ENCODE peak calls at places on chromosomes 12 and 14, in ten cellular contexts. R, X, D, F, K, Z, O, E, V and A are unnamed samples.

GRCh38 chr12:31562594-31563328 is 28.2 kb downstream of the DENND5B start:
- DNase-seq in K (no peak), F (no peak), R (no peak), V (no peak), E (no peak), X (no peak), D (no peak), Z (no peak), O (no peak), A (no peak)

GRCh38 chr12:120090211-120090610 is 26.3 kb downstream of the RAB35 start:
- DNase-seq in Z (no peak), F (no peak), X (peak), E (no peak), D (no peak), O (no peak), K (no peak), R (no peak), V (no peak), A (no peak)

GRCh38 chr12:108712164-108712924 is 19.0 kb downstream of the CORO1C start:
- DNase-seq in X (no peak), E (no peak), Z (no peak), F (no peak), K (no peak), R (no peak), D (no peak), V (no peak), O (no peak), A (no peak)

GRCh38 chr12:82968644-82969339 is 282.1 kb downstream of the TMTC2 start:
- DNase-seq in X (no peak), Z (no peak), F (no peak), D (peak), V (no peak), K (no peak), O (no peak), R (no peak), E (no peak), A (no peak)

GRCh38 chr12:23640754-23641153 is 308.7 kb downstream of the SOX5 start:
- DNase-seq in O (no peak), E (no peak), R (no peak), D (no peak), X (no peak), F (no peak), V (no peak), Z (no peak), K (no peak), A (no peak)

GRCh38 chr14:56224691-56225681 is 106.8 kb downstream of the PELI2 start:
- DNase-seq in R (no peak), X (no peak), F (no peak), D (no peak), E (no peak), K (no peak), V (peak), Z (no peak), O (no peak), A (no peak)

GRCh38 chr12:76462668-76463224 is 96.8 kb downstream of the OSBPL8 start:
- DNase-seq in X (no peak), D (peak), R (peak), V (no peak), Z (no peak), F (no peak), K (no peak), O (no peak), E (no peak), A (no peak)

GRCh38 chr12:105705765-105706164 is 375.3 kb downstream of the C12orf75 start:
- DNase-seq in F (peak), O (peak), E (peak), R (peak), X (no peak), Z (no peak), K (peak), D (peak), V (peak), A (peak)

GRCh38 chr12:27293463-27293862 is 39.2 kb upstream of the BMAL2 start:
- DNase-seq in E (no peak), D (peak), F (no peak), R (peak), Z (no peak), X (no peak), K (no peak), O (no peak), V (no peak), A (peak)

GRCh38 chr12:47797432-47797831 is 22.3 kb downstream of the HDAC7 start:
- DNase-seq in V (no peak), R (no peak), F (no peak), X (no peak), Z (no peak), K (no peak), D (no peak), O (no peak), E (no peak), A (no peak)

GRCh38 chr14:33774161-33774560 is 176.7 kb downstream of the EGLN3 start:
- DNase-seq in D (no peak), F (no peak), K (no peak), O (no peak), Z (no peak), X (no peak), E (no peak), R (no peak), V (no peak), A (no peak)

GRCh38 chr12:87953257-87953860 is 75.8 kb downstream of the C12orf50 start:
- DNase-seq in K (peak), X (no peak), O (no peak), R (peak), F (peak), V (peak), D (peak), E (no peak), Z (no peak), A (peak)

GRCh38 chr14:50523271-50524041 is 8.9 kb downstream of the MAP4K5 start:
- DNase-seq in O (no peak), R (no peak), D (no peak), X (no peak), V (no peak), F (no peak), Z (no peak), E (no peak), K (no peak), A (no peak)

GRCh38 chr14:94543450-94544123 is 17.7 kb upstream of the SERPINA4 start:
- DNase-seq in Z (no peak), E (peak), O (peak), X (no peak), D (no peak), V (no peak), R (no peak), F (no peak), K (no peak), A (no peak)

GRCh38 chr14:93234798-93235197 is 27.7 kb downstream of the UBR7 start:
- DNase-seq in V (no peak), D (peak), K (no peak), X (no peak), O (no peak), R (peak), F (no peak), E (no peak), Z (no peak), A (no peak)

GRCh38 chr12:103748002-103748401 is 93.0 kb downstream of the NT5DC3 start:
- DNase-seq in V (no peak), E (no peak), F (no peak), K (no peak), X (no peak), D (no peak), O (no peak), Z (no peak), R (no peak), A (no peak)

GRCh38 chr12:75979181-75979580 is 52.4 kb downstream of the PHLDA1 start:
- DNase-seq in D (no peak), X (no peak), O (no peak), E (no peak), K (no peak), Z (no peak), R (peak), F (no peak), V (no peak), A (no peak)

GRCh38 chr12:53327435-53328042 is 6.1 kb upstream of the AAAS start:
- DNase-seq in R (peak), X (no peak), D (peak), Z (no peak), V (peak), K (no peak), F (no peak), E (no peak), O (no peak), A (no peak)

DNA sequence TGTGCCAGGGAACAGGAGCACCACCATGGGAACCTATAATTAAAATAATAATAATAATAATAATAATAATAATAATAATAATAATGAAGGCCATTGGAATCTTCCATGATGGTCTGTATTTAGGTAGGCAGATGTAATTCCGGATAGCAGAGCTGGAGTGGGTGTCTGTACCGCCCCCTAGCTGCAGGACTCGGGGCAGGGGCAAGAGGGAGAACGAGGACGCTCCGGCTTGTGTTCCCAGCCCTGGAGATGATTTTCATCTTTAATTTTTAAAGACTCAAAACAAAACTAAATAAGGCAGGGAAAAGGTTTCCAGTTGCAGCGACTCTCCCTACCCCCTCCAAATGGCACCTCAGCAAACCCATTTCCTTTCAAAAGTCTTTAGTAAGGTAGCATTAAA is 501.1 kb downstream of the VRK1 start:
- DNase-seq in E (no peak), F (no peak), K (no peak), D (no peak), X (no peak), Z (no peak), O (no peak), V (no peak), R (no peak), A (no peak)
- TF ChIP-seq CTCF in E (no peak), F (peak), K (no peak), D (no peak), X (no peak), Z (no peak), O (no peak), V (no peak), R (no peak), A (no peak)

GRCh38 chr14:101905614-101906013 is 58.8 kb upstream of the DYNC1H1 start:
- DNase-seq in V (no peak), F (no peak), R (no peak), D (no peak), E (no peak), Z (no peak), X (no peak), K (no peak), O (no peak), A (no peak)
- TF ChIP-seq CTCF in V (no peak), F (no peak), R (no peak), D (no peak), E (no peak), Z (no peak), X (no peak), K (no peak), O (no peak), A (no peak)

GRCh38 chr14:69932391-69932790 is 53.2 kb downstream of the SMOC1 start:
- DNase-seq in E (no peak), F (peak), R (no peak), O (no peak), D (no peak), X (no peak), V (no peak), Z (no peak), K (no peak), A (no peak)

GRCh38 chr14:69933623-69934275 is 54.5 kb downstream of the SMOC1 start:
- DNase-seq in X (no peak), Z (no peak), D (no peak), O (no peak), R (no peak), E (no peak), F (no peak), K (no peak), V (no peak), A (no peak)

GRCh38 chr14:69928111-69928523 is 48.9 kb downstream of the SMOC1 start:
- DNase-seq in K (no peak), R (peak), V (peak), Z (no peak), O (no peak), E (no peak), X (no peak), D (peak), F (no peak), A (peak)

GRCh38 chr14:69937367-69937777 is 58.2 kb downstream of the SMOC1 start:
- DNase-seq in K (no peak), D (no peak), V (no peak), R (no peak), Z (no peak), X (no peak), F (no peak), E (no peak), O (no peak), A (no peak)

GRCh38 chr14:69931960-69932359 is 52.7 kb downstream of the SMOC1 start:
- DNase-seq in X (no peak), V (no peak), E (no peak), K (no peak), Z (no peak), F (no peak), O (no peak), D (no peak), R (no peak), A (no peak)
- TF ChIP-seq CTCF in X (no peak), V (no peak), E (no peak), K (no peak), Z (no peak), F (no peak), O (no peak), D (no peak), R (no peak), A (no peak)

GRCh38 chr14:21194597-21194996 is 38.7 kb upstream of the OR5AU1 start:
- DNase-seq in Z (no peak), R (no peak), F (no peak), E (no peak), V (no peak), K (no peak), X (no peak), O (no peak), D (no peak), A (no peak)
- TF ChIP-seq CTCF in Z (no peak), R (no peak), F (no peak), E (no peak), V (no peak), K (no peak), X (no peak), O (no peak), D (no peak), A (no peak)

GRCh38 chr12:95385246-95385645 is 88.7 kb upstream of the METAP2 start:
- DNase-seq in Z (peak), D (peak), X (no peak), R (peak), K (peak), E (peak), V (no peak), O (no peak), F (no peak), A (peak)
- TF ChIP-seq CTCF in Z (peak), D (peak), X (no peak), R (no peak), K (no peak), E (no peak), V (no peak), O (no peak), F (no peak), A (peak)

GRCh38 chr14:71403673-71404072 is 496.4 kb downstream of the PCNX1 start:
- DNase-seq in Z (no peak), X (no peak), D (peak), V (peak), E (no peak), O (no peak), K (no peak), R (no peak), F (no peak), A (no peak)
- TF ChIP-seq CTCF in Z (no peak), X (no peak), D (peak), V (no peak), E (no peak), O (no peak), K (no peak), R (no peak), F (peak), A (no peak)

DNA sequence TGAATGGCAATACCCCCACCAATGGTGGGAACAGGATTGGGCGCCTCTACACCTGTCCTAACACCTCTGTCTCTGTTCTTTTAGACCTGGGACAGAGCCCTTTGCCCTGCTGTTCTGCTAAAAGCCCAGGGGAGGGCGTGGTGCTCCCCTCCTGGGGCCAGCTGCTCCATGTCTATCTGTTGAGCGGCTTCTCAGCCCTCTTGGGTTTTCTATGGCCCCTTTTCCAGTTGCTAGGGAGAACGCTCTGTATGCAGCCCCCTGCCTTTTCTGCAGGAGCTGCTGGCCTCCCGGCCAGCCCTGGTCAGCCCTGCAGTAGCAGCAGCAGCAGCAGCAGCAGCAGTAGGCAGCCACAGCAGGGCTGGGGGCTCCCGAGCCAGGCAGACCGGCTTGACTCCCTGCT is 1.2 kb downstream of the RTL1 start:
- DNase-seq in D (no peak), V (no peak), E (no peak), R (no peak), Z (no peak), O (peak), F (no peak), K (no peak), X (no peak), A (no peak)
- TF ChIP-seq CTCF in D (no peak), V (peak), E (no peak), R (peak), Z (no peak), O (no peak), F (peak), K (no peak), X (no peak), A (no peak)

DNA sequence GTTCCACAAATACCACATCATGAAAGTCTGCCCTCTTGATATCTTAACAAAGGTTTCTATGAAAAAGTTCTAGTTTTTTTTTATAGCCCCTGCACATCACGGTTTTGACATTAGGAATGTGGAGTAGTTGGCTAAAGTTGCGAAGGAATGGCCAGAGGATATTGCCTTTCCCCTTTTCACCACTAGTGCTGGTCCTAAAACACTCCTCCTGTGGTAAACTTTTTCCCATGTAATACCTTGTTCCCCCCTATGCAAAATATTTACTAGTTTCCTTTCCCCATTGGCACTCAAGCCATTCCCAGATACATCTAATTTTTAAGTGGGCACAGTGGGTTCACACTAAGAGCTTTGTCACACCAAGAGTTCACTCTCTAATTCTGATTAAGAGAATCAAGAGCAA is 33.4 kb downstream of the R3HDM2 start:
- DNase-seq in E (no peak), F (no peak), R (no peak), Z (no peak), D (no peak), X (no peak), O (no peak), K (no peak), V (no peak), A (no peak)
- TF ChIP-seq CTCF in E (no peak), F (peak), R (no peak), Z (no peak), D (no peak), X (no peak), O (no peak), K (no peak), V (no peak), A (no peak)